ENCODE peak calls at places on chromosomes 6 and 20, in ten cellular contexts. One of them, this sample, is unnamed. For H3K9me3, the result is how much of the 10 kb centered on the place peaks cover.

GRCh38 chr6:318265-318890 is 26.1 kb downstream of the DUSP22 start:
- DNase-seq in psoas muscle: no peak
- DNase-seq in ascending aorta: no peak
- DNase-seq in aorta: no peak
- DNase-seq in SJSA1: no peak
- DNase-seq in thoracic aorta: no peak
- DNase-seq in esophagus squamous epithelium: no peak
- DNase-seq in esophagus muscularis mucosa: no peak
- DNase-seq in upper lobe of right lung: peak
- DNase-seq in heart right ventricle: no peak
- DNase-seq in this sample: no peak

GRCh38 chr6:90227165-90227564 is 69.5 kb downstream of the BACH2 start:
- DNase-seq in ascending aorta: no peak
- DNase-seq in heart right ventricle: peak
- DNase-seq in thoracic aorta: no peak
- DNase-seq in upper lobe of right lung: no peak
- DNase-seq in esophagus squamous epithelium: no peak
- DNase-seq in esophagus muscularis mucosa: no peak
- DNase-seq in psoas muscle: no peak
- DNase-seq in aorta: no peak
- DNase-seq in SJSA1: no peak
- DNase-seq in this sample: no peak

GRCh38 chr6:105890521-105891244 is 195.5 kb upstream of the PRDM1 start:
- DNase-seq in aorta: no peak
- DNase-seq in SJSA1: no peak
- DNase-seq in upper lobe of right lung: no peak
- DNase-seq in esophagus squamous epithelium: no peak
- DNase-seq in psoas muscle: no peak
- DNase-seq in thoracic aorta: no peak
- DNase-seq in ascending aorta: no peak
- DNase-seq in heart right ventricle: no peak
- DNase-seq in esophagus muscularis mucosa: peak
- DNase-seq in this sample: no peak

GRCh38 chr6:106145144-106145543 is 59.0 kb downstream of the PRDM1 start:
- DNase-seq in esophagus squamous epithelium: no peak
- DNase-seq in psoas muscle: no peak
- DNase-seq in SJSA1: no peak
- DNase-seq in ascending aorta: no peak
- DNase-seq in heart right ventricle: no peak
- DNase-seq in thoracic aorta: no peak
- DNase-seq in aorta: no peak
- DNase-seq in esophagus muscularis mucosa: no peak
- DNase-seq in upper lobe of right lung: no peak
- DNase-seq in this sample: no peak

GRCh38 chr20:59147197-59147596 is 16.4 kb upstream of the ZNF831 start:
- DNase-seq in ascending aorta: no peak
- DNase-seq in aorta: no peak
- DNase-seq in esophagus muscularis mucosa: no peak
- DNase-seq in SJSA1: no peak
- DNase-seq in esophagus squamous epithelium: no peak
- DNase-seq in psoas muscle: no peak
- DNase-seq in upper lobe of right lung: no peak
- DNase-seq in heart right ventricle: peak
- DNase-seq in thoracic aorta: no peak
- DNase-seq in this sample: no peak

GRCh38 chr6:106766201-106766600 is 136.8 kb downstream of the QRSL1 start:
- DNase-seq in esophagus squamous epithelium: no peak
- DNase-seq in psoas muscle: no peak
- DNase-seq in thoracic aorta: no peak
- DNase-seq in SJSA1: no peak
- DNase-seq in esophagus muscularis mucosa: no peak
- DNase-seq in ascending aorta: no peak
- DNase-seq in upper lobe of right lung: no peak
- DNase-seq in heart right ventricle: no peak
- DNase-seq in aorta: no peak
- DNase-seq in this sample: no peak

GRCh38 chr20:41889871-41890224 is 271.7 kb upstream of the CHD6 start:
- DNase-seq in SJSA1: no peak
- DNase-seq in aorta: no peak
- DNase-seq in esophagus squamous epithelium: no peak
- DNase-seq in heart right ventricle: no peak
- DNase-seq in ascending aorta: no peak
- DNase-seq in psoas muscle: no peak
- DNase-seq in esophagus muscularis mucosa: peak
- DNase-seq in upper lobe of right lung: no peak
- DNase-seq in thoracic aorta: no peak
- DNase-seq in this sample: peak

GRCh38 chr6:83867527-83868161 is 8.2 kb downstream of the CYB5R4 start:
- DNase-seq in aorta: no peak
- DNase-seq in psoas muscle: no peak
- DNase-seq in SJSA1: peak
- DNase-seq in ascending aorta: peak
- DNase-seq in esophagus muscularis mucosa: no peak
- DNase-seq in heart right ventricle: no peak
- DNase-seq in upper lobe of right lung: peak
- DNase-seq in thoracic aorta: no peak
- DNase-seq in esophagus squamous epithelium: no peak
- DNase-seq in this sample: peak

GRCh38 chr6:119205911-119206617 is 127.6 kb upstream of the FAM184A start:
- DNase-seq in esophagus squamous epithelium: no peak
- DNase-seq in aorta: no peak
- DNase-seq in psoas muscle: no peak
- DNase-seq in SJSA1: no peak
- DNase-seq in esophagus muscularis mucosa: no peak
- DNase-seq in thoracic aorta: no peak
- DNase-seq in heart right ventricle: no peak
- DNase-seq in upper lobe of right lung: no peak
- DNase-seq in ascending aorta: no peak
- DNase-seq in this sample: no peak

GRCh38 chr6:145733770-145734169 is 1.6 kb downstream of the EPM2A start:
- DNase-seq in esophagus muscularis mucosa: no peak
- DNase-seq in psoas muscle: no peak
- DNase-seq in thoracic aorta: no peak
- DNase-seq in esophagus squamous epithelium: no peak
- DNase-seq in upper lobe of right lung: no peak
- DNase-seq in heart right ventricle: no peak
- DNase-seq in SJSA1: no peak
- DNase-seq in ascending aorta: no peak
- DNase-seq in aorta: no peak
- DNase-seq in this sample: no peak

GRCh38 chr6:158038291-158039177 is 56.9 kb downstream of the SYNJ2 start:
- DNase-seq in thoracic aorta: no peak
- DNase-seq in aorta: peak
- DNase-seq in psoas muscle: no peak
- DNase-seq in heart right ventricle: no peak
- DNase-seq in esophagus squamous epithelium: no peak
- DNase-seq in upper lobe of right lung: peak
- DNase-seq in esophagus muscularis mucosa: no peak
- DNase-seq in SJSA1: no peak
- DNase-seq in ascending aorta: no peak
- DNase-seq in this sample: no peak

GRCh38 chr20:46159101-46159897 is 41.2 kb downstream of the CD40 start:
- DNase-seq in esophagus muscularis mucosa: no peak
- DNase-seq in ascending aorta: no peak
- DNase-seq in aorta: no peak
- DNase-seq in heart right ventricle: no peak
- DNase-seq in upper lobe of right lung: no peak
- DNase-seq in esophagus squamous epithelium: no peak
- DNase-seq in thoracic aorta: no peak
- DNase-seq in psoas muscle: no peak
- DNase-seq in SJSA1: no peak
- DNase-seq in this sample: no peak

GRCh38 chr6:5813625-5814027 is 193.1 kb downstream of the NRN1 start:
- DNase-seq in esophagus squamous epithelium: no peak
- DNase-seq in aorta: no peak
- DNase-seq in psoas muscle: no peak
- DNase-seq in upper lobe of right lung: no peak
- DNase-seq in ascending aorta: no peak
- DNase-seq in thoracic aorta: no peak
- DNase-seq in esophagus muscularis mucosa: no peak
- DNase-seq in SJSA1: no peak
- DNase-seq in heart right ventricle: no peak
- DNase-seq in this sample: no peak

GRCh38 chr6:106746660-106747059 is 117.3 kb downstream of the QRSL1 start:
- DNase-seq in SJSA1: no peak
- DNase-seq in aorta: no peak
- DNase-seq in psoas muscle: no peak
- DNase-seq in upper lobe of right lung: no peak
- DNase-seq in thoracic aorta: no peak
- DNase-seq in esophagus squamous epithelium: no peak
- DNase-seq in heart right ventricle: no peak
- DNase-seq in ascending aorta: no peak
- DNase-seq in esophagus muscularis mucosa: no peak
- DNase-seq in this sample: no peak

GRCh38 chr6:4369616-4370015 is 234.2 kb upstream of the ECI2 start:
- DNase-seq in SJSA1: peak
- DNase-seq in psoas muscle: no peak
- DNase-seq in upper lobe of right lung: no peak
- DNase-seq in aorta: no peak
- DNase-seq in esophagus squamous epithelium: no peak
- DNase-seq in heart right ventricle: peak
- DNase-seq in ascending aorta: no peak
- DNase-seq in esophagus muscularis mucosa: no peak
- DNase-seq in thoracic aorta: no peak
- DNase-seq in this sample: no peak

GRCh38 chr6:4367643-4368042 is 232.3 kb upstream of the ECI2 start:
- DNase-seq in thoracic aorta: no peak
- DNase-seq in esophagus muscularis mucosa: no peak
- DNase-seq in ascending aorta: no peak
- DNase-seq in aorta: no peak
- DNase-seq in upper lobe of right lung: no peak
- DNase-seq in SJSA1: no peak
- DNase-seq in heart right ventricle: no peak
- DNase-seq in esophagus squamous epithelium: no peak
- DNase-seq in psoas muscle: no peak
- DNase-seq in this sample: no peak

GRCh38 chr6:4371207-4371921 is 236.0 kb upstream of the ECI2 start:
- DNase-seq in upper lobe of right lung: no peak
- DNase-seq in SJSA1: peak
- DNase-seq in thoracic aorta: peak
- DNase-seq in ascending aorta: no peak
- DNase-seq in heart right ventricle: peak
- DNase-seq in esophagus squamous epithelium: no peak
- DNase-seq in aorta: peak
- DNase-seq in esophagus muscularis mucosa: no peak
- DNase-seq in psoas muscle: peak
- DNase-seq in this sample: no peak

GRCh38 chr6:4370066-4370465 is 234.7 kb upstream of the ECI2 start:
- DNase-seq in psoas muscle: no peak
- DNase-seq in SJSA1: peak
- DNase-seq in esophagus squamous epithelium: no peak
- DNase-seq in ascending aorta: no peak
- DNase-seq in thoracic aorta: no peak
- DNase-seq in esophagus muscularis mucosa: no peak
- DNase-seq in heart right ventricle: no peak
- DNase-seq in aorta: no peak
- DNase-seq in upper lobe of right lung: no peak
- DNase-seq in this sample: no peak

DNA sequence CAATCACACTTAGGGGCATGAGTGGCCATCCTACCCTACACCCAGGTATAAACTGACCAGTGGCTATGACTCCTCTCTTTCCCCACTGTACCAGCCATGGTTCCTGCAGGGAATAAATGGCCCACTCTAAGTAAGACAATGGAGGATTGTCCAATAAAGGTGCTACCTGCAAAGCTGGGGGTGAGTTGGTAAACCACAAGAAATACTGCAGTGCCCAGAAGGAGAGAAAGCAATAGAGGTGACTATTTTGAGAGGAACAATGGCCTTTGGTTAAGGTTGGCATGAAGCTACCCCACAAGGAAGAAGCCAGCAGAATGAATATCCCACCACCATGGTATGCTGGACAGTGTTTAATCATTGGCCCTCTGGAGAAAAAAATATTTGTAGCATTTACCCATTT is 233.3 kb upstream of the ECI2 start:
- DNase-seq in esophagus squamous epithelium: no peak
- DNase-seq in heart right ventricle: no peak
- DNase-seq in aorta: no peak
- DNase-seq in thoracic aorta: no peak
- DNase-seq in esophagus muscularis mucosa: no peak
- DNase-seq in upper lobe of right lung: no peak
- DNase-seq in SJSA1: no peak
- DNase-seq in ascending aorta: no peak
- DNase-seq in psoas muscle: no peak
- DNase-seq in this sample: no peak
- H3K27ac ChIP-seq in esophagus squamous epithelium: no peak
- H3K27ac ChIP-seq in heart right ventricle: no peak
- H3K27ac ChIP-seq in aorta: no peak
- H3K27ac ChIP-seq in thoracic aorta: no peak
- H3K27ac ChIP-seq in esophagus muscularis mucosa: no peak
- H3K27ac ChIP-seq in upper lobe of right lung: no peak
- H3K27ac ChIP-seq in SJSA1: no peak
- H3K27ac ChIP-seq in ascending aorta: no peak
- H3K27ac ChIP-seq in psoas muscle: peak
- H3K27ac ChIP-seq in this sample: no peak

GRCh38 chr6:21935142-21935541 is 341.6 kb downstream of the SOX4 start:
- DNase-seq in SJSA1: no peak
- DNase-seq in thoracic aorta: no peak
- DNase-seq in esophagus muscularis mucosa: no peak
- DNase-seq in aorta: no peak
- DNase-seq in ascending aorta: no peak
- DNase-seq in esophagus squamous epithelium: no peak
- DNase-seq in psoas muscle: no peak
- DNase-seq in upper lobe of right lung: no peak
- DNase-seq in heart right ventricle: no peak
- DNase-seq in this sample: no peak
- H3K9me3 ChIP-seq in SJSA1: under half
- H3K9me3 ChIP-seq in thoracic aorta: under half
- H3K9me3 ChIP-seq in esophagus muscularis mucosa: under half
- H3K9me3 ChIP-seq in aorta: under half
- H3K9me3 ChIP-seq in ascending aorta: under half
- H3K9me3 ChIP-seq in esophagus squamous epithelium: under half
- H3K9me3 ChIP-seq in psoas muscle: under half
- H3K9me3 ChIP-seq in upper lobe of right lung: under half
- H3K9me3 ChIP-seq in heart right ventricle: under half
- H3K9me3 ChIP-seq in this sample: under half

GRCh38 chr6:3868544-3868943 is 19.4 kb downstream of the FAM50B start:
- DNase-seq in psoas muscle: no peak
- DNase-seq in heart right ventricle: no peak
- DNase-seq in thoracic aorta: no peak
- DNase-seq in ascending aorta: no peak
- DNase-seq in aorta: no peak
- DNase-seq in esophagus muscularis mucosa: no peak
- DNase-seq in esophagus squamous epithelium: no peak
- DNase-seq in SJSA1: peak
- DNase-seq in upper lobe of right lung: no peak
- DNase-seq in this sample: peak
- H3K27ac ChIP-seq in psoas muscle: no peak
- H3K27ac ChIP-seq in heart right ventricle: no peak
- H3K27ac ChIP-seq in thoracic aorta: peak
- H3K27ac ChIP-seq in ascending aorta: peak
- H3K27ac ChIP-seq in aorta: peak
- H3K27ac ChIP-seq in esophagus muscularis mucosa: no peak
- H3K27ac ChIP-seq in esophagus squamous epithelium: no peak
- H3K27ac ChIP-seq in SJSA1: no peak
- H3K27ac ChIP-seq in upper lobe of right lung: no peak
- H3K27ac ChIP-seq in this sample: no peak

GRCh38 chr20:31446084-31446819 is 5.8 kb downstream of the DEFB123 start:
- DNase-seq in thoracic aorta: no peak
- DNase-seq in ascending aorta: no peak
- DNase-seq in heart right ventricle: no peak
- DNase-seq in psoas muscle: no peak
- DNase-seq in upper lobe of right lung: no peak
- DNase-seq in esophagus squamous epithelium: no peak
- DNase-seq in SJSA1: no peak
- DNase-seq in aorta: no peak
- DNase-seq in esophagus muscularis mucosa: no peak
- DNase-seq in this sample: no peak
- H3K9me3 ChIP-seq in thoracic aorta: under half
- H3K9me3 ChIP-seq in ascending aorta: under half
- H3K9me3 ChIP-seq in heart right ventricle: under half
- H3K9me3 ChIP-seq in psoas muscle: under half
- H3K9me3 ChIP-seq in upper lobe of right lung: under half
- H3K9me3 ChIP-seq in esophagus squamous epithelium: under half
- H3K9me3 ChIP-seq in SJSA1: under half
- H3K9me3 ChIP-seq in aorta: under half
- H3K9me3 ChIP-seq in esophagus muscularis mucosa: under half
- H3K9me3 ChIP-seq in this sample: under half